ENCODE peak calls at places on chromosome 11, in eight cellular contexts. B is MM.1S, A is HCT116, U is hepatocyte, V is PC-9, S is GM23248, Y is PC-3, H is GM23338. Q is an unnamed sample.

GRCh38 chr11:61776561-61777075 is 15.8 kb downstream of the TMEM258 start:
- DNase-seq in B (peak; percentile 42), A (peak; percentile 28), U (peak; percentile 74), V (peak; percentile 63), S (peak; percentile 78), Y (peak; percentile 80), H (peak; percentile 85), Q (peak; percentile 65)

GRCh38 chr11:36427079-36427478 is 83.0 kb downstream of the TRAF6 start:
- DNase-seq in B (no peak), A (no peak), U (no peak), V (no peak), S (peak; percentile 18), Y (no peak), H (no peak), Q (no peak)

GRCh38 chr11:64876835-64877341 is 1.5 kb downstream of the EHD1 start:
- DNase-seq in B (no peak), A (no peak), U (peak; percentile 65), V (peak; percentile 97), S (peak; percentile 79), Y (peak; percentile 76), H (no peak), Q (no peak)

GRCh38 chr11:115720537-115721308 is 216.5 kb upstream of the CADM1 start:
- DNase-seq in B (no peak), A (no peak), U (no peak), V (no peak), S (no peak), Y (no peak), H (no peak), Q (no peak)

GRCh38 chr11:63832336-63832735 is 6.6 kb upstream of the MARK2 start:
- DNase-seq in B (peak; percentile 56), A (no peak), U (no peak), V (no peak), S (no peak), Y (no peak), H (no peak), Q (peak; percentile 64)

GRCh38 chr11:119365071-119365591 is 16.4 kb downstream of the USP2 start:
- DNase-seq in B (no peak), A (no peak), U (no peak), V (no peak), S (peak; percentile 76), Y (no peak), H (no peak), Q (peak; percentile 33)

GRCh38 chr11:121889931-121890330 is 226.1 kb downstream of the BLID start:
- DNase-seq in B (no peak), A (no peak), U (no peak), V (no peak), S (peak; percentile 89), Y (peak; percentile 92), H (no peak), Q (no peak)

GRCh38 chr11:11569936-11570491 is 51.8 kb downstream of the GALNT18 start:
- DNase-seq in B (no peak), A (no peak), U (peak; percentile 39), V (no peak), S (peak; percentile 50), Y (peak; percentile 13), H (no peak), Q (no peak)

GRCh38 chr11:108601150-108601549 is 7.6 kb upstream of the EXPH5 start:
- DNase-seq in B (no peak), A (no peak), U (no peak), V (no peak), S (peak; percentile 33), Y (peak; percentile 68), H (no peak), Q (no peak)

GRCh38 chr11:73152086-73152853 is 10.2 kb upstream of the FCHSD2 start:
- DNase-seq in B (peak; percentile 75), A (no peak), U (no peak), V (no peak), S (no peak), Y (no peak), H (no peak), Q (peak; percentile 92)

GRCh38 chr11:108680267-108680666 is 15.4 kb downstream of the DDX10 start:
- DNase-seq in B (no peak), A (no peak), U (no peak), V (no peak), S (no peak), Y (no peak), H (no peak), Q (no peak)

GRCh38 chr11:62489204-62489603 is 57.4 kb downstream of the AHNAK start:
- DNase-seq in B (no peak), A (no peak), U (no peak), V (no peak), S (peak; percentile 66), Y (no peak), H (no peak), Q (no peak)

GRCh38 chr11:117369521-117369920 is 41.9 kb downstream of the CEP164 start:
- DNase-seq in B (no peak), A (no peak), U (no peak), V (no peak), S (no peak), Y (no peak), H (no peak), Q (no peak)

GRCh38 chr11:119479685-119480275 is 56.8 kb upstream of the THY1 start:
- DNase-seq in B (peak; percentile 32), A (no peak), U (no peak), V (peak; percentile 29), S (peak; percentile 75), Y (peak; percentile 40), H (peak; percentile 89), Q (peak; percentile 24)

GRCh38 chr11:41403462-41403861 is 56.0 kb downstream of the LRRC4C start:
- DNase-seq in B (no peak), A (no peak), U (no peak), V (no peak), S (no peak), Y (no peak), H (no peak), Q (no peak)

GRCh38 chr11:2318123-2318522 is 16.3 kb downstream of the TSPAN32 start:
- DNase-seq in B (no peak), A (no peak), U (no peak), V (no peak), S (no peak), Y (no peak), H (no peak), Q (no peak)

GRCh38 chr11:33919645-33920044 is 27.8 kb upstream of the LMO2 start:
- DNase-seq in B (no peak), A (no peak), U (no peak), V (no peak), S (no peak), Y (no peak), H (no peak), Q (no peak)

GRCh38 chr11:119115484-119116234 is 5.7 kb upstream of the HINFP start:
- DNase-seq in B (no peak), A (no peak), U (no peak), V (no peak), S (no peak), Y (no peak), H (peak; percentile 71), Q (no peak)

GRCh38 chr11:39365809-39366436 is 2093.5 kb downstream of the LRRC4C start:
- DNase-seq in B (no peak), A (no peak), U (peak; percentile 59), V (peak; percentile 4), S (peak; percentile 35), Y (peak; percentile 75), H (peak; percentile 26), Q (no peak)

GRCh38 chr11:83008581-83008923 is 63.1 kb downstream of the RAB30 start:
- DNase-seq in B (no peak), A (no peak), U (no peak), V (no peak), S (peak; percentile 56), Y (no peak), H (no peak), Q (no peak)

GRCh38 chr11:72179804-72180396 is 12.0 kb upstream of the FOLR1 start:
- DNase-seq in B (no peak), A (no peak), U (no peak), V (no peak), S (peak; percentile 41), Y (no peak), H (no peak), Q (no peak)

GRCh38 chr11:85800595-85801342 is 10.2 kb downstream of the SYTL2 start:
- DNase-seq in B (peak; percentile 84), A (no peak), U (no peak), V (peak; percentile 10), S (no peak), Y (no peak), H (no peak), Q (no peak)
- H3K9me2 ChIP-seq in B (no peaks in the 10 kb centered on the region), A (no peaks in the 10 kb centered on the region), U (no peaks in the 10 kb centered on the region), V (no peaks in the 10 kb centered on the region), S (no peaks in the 10 kb centered on the region), Y (no peaks in the 10 kb centered on the region), H (no peaks in the 10 kb centered on the region), Q (no peaks in the 10 kb centered on the region)

GRCh38 chr11:76148941-76149613 is 57.2 kb downstream of the WNT11 start:
- DNase-seq in B (no peak), A (no peak), U (peak; percentile 75), V (no peak), S (no peak), Y (peak; percentile 61), H (no peak), Q (no peak)
- H3K9me2 ChIP-seq in B (no peaks in the 10 kb centered on the region), A (no peaks in the 10 kb centered on the region), U (no peaks in the 10 kb centered on the region), V (peaks cover 7% of the 10 kb centered on the region), S (no peaks in the 10 kb centered on the region), Y (no peaks in the 10 kb centered on the region), H (no peaks in the 10 kb centered on the region), Q (no peaks in the 10 kb centered on the region)

GRCh38 chr11:133936136-133936535 is 20.6 kb downstream of the IGSF9B start:
- DNase-seq in B (no peak), A (no peak), U (no peak), V (no peak), S (no peak), Y (no peak), H (no peak), Q (no peak)
- H3K9me2 ChIP-seq in B (no peaks in the 10 kb centered on the region), A (no peaks in the 10 kb centered on the region), U (no peaks in the 10 kb centered on the region), V (no peaks in the 10 kb centered on the region), S (no peaks in the 10 kb centered on the region), Y (no peaks in the 10 kb centered on the region), H (no peaks in the 10 kb centered on the region), Q (no peaks in the 10 kb centered on the region)

GRCh38 chr11:30459821-30460220 is 126.3 kb downstream of the MPPED2 start:
- DNase-seq in B (no peak), A (no peak), U (no peak), V (no peak), S (no peak), Y (no peak), H (no peak), Q (no peak)
- H3K9me2 ChIP-seq in B (no peaks in the 10 kb centered on the region), A (no peaks in the 10 kb centered on the region), U (no peaks in the 10 kb centered on the region), V (no peaks in the 10 kb centered on the region), S (no peaks in the 10 kb centered on the region), Y (no peaks in the 10 kb centered on the region), H (no peaks in the 10 kb centered on the region), Q (no peaks in the 10 kb centered on the region)

GRCh38 chr11:32630844-32631243 is 47.2 kb downstream of the EIF3M start:
- DNase-seq in B (no peak), A (no peak), U (no peak), V (no peak), S (no peak), Y (no peak), H (no peak), Q (no peak)
- H3K9me2 ChIP-seq in B (no peaks in the 10 kb centered on the region), A (no peaks in the 10 kb centered on the region), U (no peaks in the 10 kb centered on the region), V (no peaks in the 10 kb centered on the region), S (no peaks in the 10 kb centered on the region), Y (no peaks in the 10 kb centered on the region), H (no peaks in the 10 kb centered on the region), Q (no peaks in the 10 kb centered on the region)

DNA sequence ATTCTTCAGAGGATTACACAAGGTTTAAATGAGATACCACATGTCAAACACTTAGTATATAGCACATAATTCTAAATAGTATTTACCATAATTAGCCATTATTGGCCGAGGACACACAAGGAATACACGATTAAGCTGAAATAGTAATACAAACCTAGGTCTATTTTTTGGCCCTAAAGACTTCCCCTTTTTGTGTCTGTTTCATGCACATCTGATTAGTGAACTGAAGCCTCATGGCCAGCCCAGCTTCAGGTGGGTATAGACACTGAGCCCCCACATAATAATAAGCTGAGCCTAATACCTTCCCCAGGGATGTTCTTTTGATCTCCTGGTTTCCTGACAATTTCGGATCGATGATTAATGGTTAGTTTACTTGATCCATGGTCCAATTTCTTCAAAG is 2.1 kb downstream of the GLYATL1B start:
- DNase-seq in B (no peak), A (no peak), U (no peak), V (no peak), S (no peak), Y (no peak), H (no peak), Q (peak; percentile 67)
- H3K9me2 ChIP-seq in B (no peaks in the 10 kb centered on the region), A (no peaks in the 10 kb centered on the region), U (no peaks in the 10 kb centered on the region), V (no peaks in the 10 kb centered on the region), S (no peaks in the 10 kb centered on the region), Y (no peaks in the 10 kb centered on the region), H (peaks cover 4% of the 10 kb centered on the region), Q (no peaks in the 10 kb centered on the region)

Q was measured in OCI-LY7.